ENCODE peak calls at places on chromosome 19, in eight cellular contexts. C is thoracic aorta; Y is sigmoid colon; P is neural progenitor cell; K is CD8-positive, alpha-beta memory T cell; N is GM23338; M is heart right ventricle; U is SJSA1. V is an unnamed sample. For H3K4me1, the result is how much of the 10 kb centered on the place peaks cover.

GRCh38 chr19:31249217-31249616 is 100.0 kb downstream of the TSHZ3 start:
- DNase-seq in Y (no peak), U (peak), C (no peak), K (no peak), N (no peak), M (no peak), P (no peak), V (no peak)

GRCh38 chr19:1266116-1266817 is 2.9 kb upstream of the CIRBP start:
- DNase-seq in Y (peak), K (peak), P (peak), N (peak), U (peak), M (peak), C (no peak), V (peak)

GRCh38 chr19:2157452-2157851 is 6.1 kb upstream of the AP3D1 start:
- DNase-seq in P (no peak), N (no peak), K (no peak), U (no peak), M (no peak), Y (no peak), C (no peak), V (no peak)

GRCh38 chr19:30023330-30023729 is 81.3 kb downstream of the URI1 start:
- DNase-seq in K (no peak), P (no peak), N (no peak), C (no peak), U (no peak), M (no peak), Y (no peak), V (no peak)

GRCh38 chr19:15304140-15304705 is 28.1 kb downstream of the BRD4 start:
- DNase-seq in M (peak), U (no peak), C (no peak), N (no peak), K (no peak), P (no peak), Y (peak), V (peak)

GRCh38 chr19:3333662-3334061 is 32.7 kb upstream of the NFIC start:
- DNase-seq in U (no peak), K (no peak), M (no peak), C (no peak), Y (no peak), N (no peak), P (no peak), V (no peak)

GRCh38 chr19:33273881-33274662 is 28.3 kb downstream of the CEBPA start:
- DNase-seq in P (no peak), Y (no peak), U (no peak), M (no peak), K (no peak), N (no peak), C (peak), V (peak)

GRCh38 chr19:28633223-28634030 is 579.5 kb downstream of the UQCRFS1 start:
- DNase-seq in K (peak), N (peak), M (no peak), Y (no peak), C (no peak), U (no peak), P (peak), V (peak)

GRCh38 chr19:32748497-32748896 is 28.9 kb downstream of the TDRD12 start:
- DNase-seq in M (no peak), K (no peak), U (no peak), C (no peak), Y (no peak), P (peak), N (peak), V (no peak)

GRCh38 chr19:31674503-31675186 is 325.4 kb upstream of the TSHZ3 start:
- DNase-seq in C (no peak), U (no peak), N (no peak), P (no peak), Y (no peak), K (no peak), M (no peak), V (no peak)

GRCh38 chr19:16160943-16161560 is 12.3 kb downstream of the CIB3 start:
- DNase-seq in M (no peak), Y (no peak), U (no peak), N (no peak), C (no peak), K (no peak), P (no peak), V (no peak)

GRCh38 chr19:8665468-8666213 is 33.0 kb downstream of the ACTL9 start:
- DNase-seq in C (no peak), U (no peak), K (peak), Y (no peak), P (no peak), N (no peak), M (no peak), V (no peak)

GRCh38 chr19:14494910-14495677 is 833 bp downstream of the GIPC1 start:
- DNase-seq in U (no peak), M (no peak), Y (peak), C (no peak), K (no peak), P (no peak), N (no peak), V (no peak)

GRCh38 chr19:7224995-7225394 is 69.2 kb downstream of the INSR start:
- DNase-seq in U (no peak), Y (no peak), M (no peak), P (no peak), N (no peak), K (no peak), C (no peak), V (no peak)
- H3K4me1 ChIP-seq in U (under half), Y (under half), M (half or more), P (under half), N (under half), K (under half), C (under half), V (under half)

GRCh38 chr19:46420056-46420455 is 6.7 kb upstream of the CCDC8 start:
- DNase-seq in Y (no peak), U (no peak), K (no peak), C (no peak), P (no peak), N (no peak), M (no peak), V (no peak)

GRCh38 chr19:46426506-46427162 is 2.1 kb downstream of the PNMA8C start:
- DNase-seq in M (peak), P (peak), C (no peak), Y (peak), K (no peak), N (peak), U (no peak), V (peak)

GRCh38 chr19:46426035-46426505 is 2.7 kb downstream of the PNMA8C start:
- DNase-seq in C (no peak), K (no peak), Y (no peak), U (no peak), M (no peak), P (peak), N (no peak), V (no peak)

GRCh38 chr19:46423194-46423593 is 5.5 kb downstream of the PNMA8C start:
- DNase-seq in K (no peak), P (no peak), M (no peak), U (no peak), N (no peak), Y (no peak), C (no peak), V (no peak)

DNA sequence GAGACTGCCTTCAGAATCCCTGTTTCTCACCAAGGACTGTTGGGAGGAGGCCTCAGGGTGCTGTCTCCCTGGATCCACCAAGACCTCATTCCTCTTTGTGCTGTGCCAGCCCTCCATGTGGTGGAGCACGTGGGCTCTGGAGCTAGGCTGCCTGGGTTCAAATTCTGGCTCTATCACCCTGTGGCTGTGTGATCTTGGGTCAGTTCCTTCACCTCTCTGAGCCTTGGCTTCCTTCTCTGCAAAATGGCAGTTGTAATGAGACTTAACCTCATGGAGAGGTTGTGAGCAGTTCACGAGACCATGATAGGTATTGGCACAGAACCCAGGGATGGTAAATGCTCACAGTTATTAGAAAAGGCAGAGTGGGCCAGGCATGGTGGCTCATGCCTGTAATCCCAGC is 6.4 kb downstream of the PNMA8C start:
- DNase-seq in N (no peak), U (no peak), P (no peak), M (no peak), K (no peak), C (no peak), Y (no peak), V (no peak)
- H3K4me3 ChIP-seq in N (no peak), U (no peak), P (no peak), M (no peak), K (no peak), C (no peak), Y (no peak), V (no peak)

GRCh38 chr19:4393947-4394590 is 6.3 kb downstream of the SH3GL1 start:
- DNase-seq in U (no peak), C (no peak), N (no peak), Y (no peak), M (no peak), K (no peak), P (peak), V (no peak)
- H3K4me1 ChIP-seq in U (under half), C (half or more), N (under half), Y (under half), M (half or more), K (half or more), P (half or more), V (under half)

GRCh38 chr19:18053571-18054219 is 33.0 kb downstream of the IL12RB1 start:
- DNase-seq in U (peak), N (no peak), P (no peak), Y (no peak), C (no peak), M (no peak), K (no peak), V (no peak)

GRCh38 chr19:18055967-18056366 is 30.8 kb downstream of the IL12RB1 start:
- DNase-seq in P (no peak), M (no peak), N (no peak), K (no peak), Y (no peak), U (no peak), C (no peak), V (no peak)

GRCh38 chr19:18057557-18057956 is 29.2 kb downstream of the IL12RB1 start:
- DNase-seq in C (no peak), Y (peak), K (no peak), P (no peak), N (no peak), U (no peak), M (peak), V (no peak)

GRCh38 chr19:18049390-18049789 is 37.3 kb downstream of the IL12RB1 start:
- DNase-seq in U (no peak), M (peak), C (peak), Y (peak), N (no peak), P (no peak), K (no peak), V (no peak)

DNA sequence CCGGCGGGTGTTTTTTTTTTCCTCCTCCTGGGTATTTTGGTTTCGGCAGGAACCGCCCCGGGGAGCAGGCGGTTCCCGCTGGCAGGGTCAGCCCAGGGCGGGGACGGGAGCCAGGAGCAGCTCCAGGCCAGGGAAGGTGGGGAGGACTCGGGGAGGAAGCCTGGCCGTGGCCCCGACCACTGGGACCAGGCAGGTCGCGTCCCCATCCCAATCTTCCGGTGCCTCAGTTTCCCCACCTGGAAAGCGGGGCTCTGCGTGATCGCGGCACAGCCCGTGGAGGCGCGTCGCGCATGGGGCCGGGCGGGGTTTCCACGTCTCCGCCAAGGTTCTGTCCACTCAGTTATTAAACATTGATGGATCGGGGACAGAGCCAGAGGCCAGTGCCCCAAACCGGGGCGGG is 34.8 kb downstream of the IL12RB1 start:
- DNase-seq in Y (peak), K (no peak), P (no peak), U (no peak), M (peak), C (no peak), N (no peak), V (no peak)
- H3K4me3 ChIP-seq in Y (peak), K (no peak), P (no peak), U (no peak), M (peak), C (peak), N (no peak), V (no peak)

GRCh38 chr19:35041548-35042055 is at the start of gene HPN:
- DNase-seq in P (peak), N (peak), M (no peak), U (no peak), C (no peak), K (no peak), Y (no peak), V (no peak)
- H3K4me1 ChIP-seq in P (under half), N (under half), M (half or more), U (under half), C (under half), K (under half), Y (under half), V (under half)

V was measured in BE2C.